ENCODE peak calls at places on chromosomes 6 and 20, in six cellular contexts. One of them, this sample, is unnamed.

GRCh38 chr20:34632870-34633452 is 43.9 kb downstream of the PIGU start:
- DNase-seq in CD8-positive, alpha-beta memory T cell: no peak
- DNase-seq in MM.1S: no peak
- DNase-seq in skeletal muscle cell: no peak
- DNase-seq in lower lobe of right lung: no peak
- DNase-seq in neural progenitor cell: no peak
- DNase-seq in this sample: no peak

GRCh38 chr20:51961964-51962761 is 159.8 kb upstream of the SALL4 start:
- DNase-seq in CD8-positive, alpha-beta memory T cell: no peak
- DNase-seq in MM.1S: no peak
- DNase-seq in skeletal muscle cell: no peak
- DNase-seq in lower lobe of right lung: no peak
- DNase-seq in neural progenitor cell: peak
- DNase-seq in this sample: no peak

GRCh38 chr6:64254558-64254957 is 619.0 kb downstream of the PHF3 start:
- DNase-seq in CD8-positive, alpha-beta memory T cell: no peak
- DNase-seq in MM.1S: no peak
- DNase-seq in skeletal muscle cell: no peak
- DNase-seq in lower lobe of right lung: no peak
- DNase-seq in neural progenitor cell: no peak
- DNase-seq in this sample: no peak

GRCh38 chr20:40682104-40683045 is 6.7 kb downstream of the MAFB start:
- DNase-seq in CD8-positive, alpha-beta memory T cell: no peak
- DNase-seq in MM.1S: no peak
- DNase-seq in skeletal muscle cell: no peak
- DNase-seq in lower lobe of right lung: peak
- DNase-seq in neural progenitor cell: peak
- DNase-seq in this sample: no peak

GRCh38 chr6:33929575-33930288 is 125.9 kb upstream of the MLN start:
- DNase-seq in CD8-positive, alpha-beta memory T cell: no peak
- DNase-seq in MM.1S: no peak
- DNase-seq in skeletal muscle cell: no peak
- DNase-seq in lower lobe of right lung: no peak
- DNase-seq in neural progenitor cell: no peak
- DNase-seq in this sample: no peak

GRCh38 chr6:85041376-85041775 is 277.0 kb upstream of the TBX18 start:
- DNase-seq in CD8-positive, alpha-beta memory T cell: no peak
- DNase-seq in MM.1S: no peak
- DNase-seq in skeletal muscle cell: no peak
- DNase-seq in lower lobe of right lung: no peak
- DNase-seq in neural progenitor cell: no peak
- DNase-seq in this sample: no peak

GRCh38 chr6:13863699-13864155 is 49.4 kb upstream of the MCUR1 start:
- DNase-seq in CD8-positive, alpha-beta memory T cell: no peak
- DNase-seq in MM.1S: no peak
- DNase-seq in skeletal muscle cell: no peak
- DNase-seq in lower lobe of right lung: no peak
- DNase-seq in neural progenitor cell: no peak
- DNase-seq in this sample: no peak

GRCh38 chr6:98823845-98824162 is 10.6 kb upstream of the POU3F2 start:
- DNase-seq in CD8-positive, alpha-beta memory T cell: no peak
- DNase-seq in MM.1S: no peak
- DNase-seq in skeletal muscle cell: no peak
- DNase-seq in lower lobe of right lung: no peak
- DNase-seq in neural progenitor cell: no peak
- DNase-seq in this sample: no peak

GRCh38 chr20:46056970-46057855 is 28.2 kb downstream of the SLC12A5 start:
- DNase-seq in CD8-positive, alpha-beta memory T cell: no peak
- DNase-seq in MM.1S: no peak
- DNase-seq in skeletal muscle cell: no peak
- DNase-seq in lower lobe of right lung: peak
- DNase-seq in neural progenitor cell: peak
- DNase-seq in this sample: no peak

GRCh38 chr20:25216199-25216945 is 20.9 kb downstream of the ENTPD6 start:
- DNase-seq in CD8-positive, alpha-beta memory T cell: no peak
- DNase-seq in MM.1S: no peak
- DNase-seq in skeletal muscle cell: no peak
- DNase-seq in lower lobe of right lung: no peak
- DNase-seq in neural progenitor cell: no peak
- DNase-seq in this sample: no peak

GRCh38 chr6:3825331-3825831 is 23.8 kb upstream of the FAM50B start:
- DNase-seq in CD8-positive, alpha-beta memory T cell: no peak
- DNase-seq in MM.1S: no peak
- DNase-seq in skeletal muscle cell: no peak
- DNase-seq in lower lobe of right lung: peak
- DNase-seq in neural progenitor cell: peak
- DNase-seq in this sample: no peak

GRCh38 chr6:85126448-85127178 is 323.3 kb upstream of the NT5E start:
- DNase-seq in CD8-positive, alpha-beta memory T cell: no peak
- DNase-seq in MM.1S: peak
- DNase-seq in skeletal muscle cell: no peak
- DNase-seq in lower lobe of right lung: peak
- DNase-seq in neural progenitor cell: peak
- DNase-seq in this sample: no peak

GRCh38 chr6:24431045-24431451 is 28.3 kb downstream of the MRS2 start:
- DNase-seq in CD8-positive, alpha-beta memory T cell: peak
- DNase-seq in MM.1S: peak
- DNase-seq in skeletal muscle cell: no peak
- DNase-seq in lower lobe of right lung: no peak
- DNase-seq in neural progenitor cell: peak
- DNase-seq in this sample: no peak

GRCh38 chr20:878511-879307 is 37.4 kb downstream of the ANGPT4 start:
- DNase-seq in CD8-positive, alpha-beta memory T cell: no peak
- DNase-seq in MM.1S: peak
- DNase-seq in skeletal muscle cell: peak
- DNase-seq in lower lobe of right lung: no peak
- DNase-seq in neural progenitor cell: peak
- DNase-seq in this sample: no peak

GRCh38 chr6:53192590-53193232 is 44.1 kb upstream of the GCM1 start:
- DNase-seq in CD8-positive, alpha-beta memory T cell: no peak
- DNase-seq in MM.1S: no peak
- DNase-seq in skeletal muscle cell: no peak
- DNase-seq in lower lobe of right lung: no peak
- DNase-seq in neural progenitor cell: peak
- DNase-seq in this sample: no peak

GRCh38 chr20:49563015-49563980 is 4.6 kb downstream of the PTGIS start:
- DNase-seq in CD8-positive, alpha-beta memory T cell: no peak
- DNase-seq in MM.1S: no peak
- DNase-seq in skeletal muscle cell: no peak
- DNase-seq in lower lobe of right lung: no peak
- DNase-seq in neural progenitor cell: no peak
- DNase-seq in this sample: no peak

GRCh38 chr6:130796313-130796905 is 30.8 kb upstream of the SMLR1 start:
- DNase-seq in CD8-positive, alpha-beta memory T cell: no peak
- DNase-seq in MM.1S: no peak
- DNase-seq in skeletal muscle cell: peak
- DNase-seq in lower lobe of right lung: no peak
- DNase-seq in neural progenitor cell: no peak
- DNase-seq in this sample: no peak

GRCh38 chr6:63615590-63615989 is 20.0 kb upstream of the PHF3 start:
- DNase-seq in CD8-positive, alpha-beta memory T cell: no peak
- DNase-seq in MM.1S: no peak
- DNase-seq in skeletal muscle cell: no peak
- DNase-seq in lower lobe of right lung: no peak
- DNase-seq in neural progenitor cell: no peak
- DNase-seq in this sample: no peak

GRCh38 chr20:50462093-50462685 is 48.0 kb upstream of the PTPN1 start:
- DNase-seq in CD8-positive, alpha-beta memory T cell: no peak
- DNase-seq in MM.1S: no peak
- DNase-seq in skeletal muscle cell: no peak
- DNase-seq in lower lobe of right lung: no peak
- DNase-seq in neural progenitor cell: no peak
- DNase-seq in this sample: no peak

GRCh38 chr6:108591040-108591816 is 30.5 kb downstream of the FOXO3 start:
- DNase-seq in CD8-positive, alpha-beta memory T cell: no peak
- DNase-seq in MM.1S: no peak
- DNase-seq in skeletal muscle cell: no peak
- DNase-seq in lower lobe of right lung: no peak
- DNase-seq in neural progenitor cell: no peak
- DNase-seq in this sample: no peak

GRCh38 chr6:109183109-109183508 is 87.8 kb downstream of the CEP57L1 start:
- DNase-seq in CD8-positive, alpha-beta memory T cell: no peak
- DNase-seq in MM.1S: no peak
- DNase-seq in skeletal muscle cell: no peak
- DNase-seq in lower lobe of right lung: no peak
- DNase-seq in neural progenitor cell: no peak
- DNase-seq in this sample: no peak

GRCh38 chr6:69584536-69584912 is 212.3 kb downstream of the LMBRD1 start:
- DNase-seq in CD8-positive, alpha-beta memory T cell: no peak
- DNase-seq in MM.1S: no peak
- DNase-seq in skeletal muscle cell: peak
- DNase-seq in lower lobe of right lung: no peak
- DNase-seq in neural progenitor cell: no peak
- DNase-seq in this sample: no peak

GRCh38 chr20:19288061-19288460 is 75.6 kb downstream of the SLC24A3 start:
- DNase-seq in CD8-positive, alpha-beta memory T cell: no peak
- DNase-seq in MM.1S: no peak
- DNase-seq in skeletal muscle cell: no peak
- DNase-seq in lower lobe of right lung: no peak
- DNase-seq in neural progenitor cell: no peak
- DNase-seq in this sample: no peak

GRCh38 chr6:18506387-18507017 is 119.4 kb downstream of the RNF144B start:
- DNase-seq in CD8-positive, alpha-beta memory T cell: no peak
- DNase-seq in MM.1S: no peak
- DNase-seq in skeletal muscle cell: no peak
- DNase-seq in lower lobe of right lung: no peak
- DNase-seq in neural progenitor cell: peak
- DNase-seq in this sample: no peak

DNA sequence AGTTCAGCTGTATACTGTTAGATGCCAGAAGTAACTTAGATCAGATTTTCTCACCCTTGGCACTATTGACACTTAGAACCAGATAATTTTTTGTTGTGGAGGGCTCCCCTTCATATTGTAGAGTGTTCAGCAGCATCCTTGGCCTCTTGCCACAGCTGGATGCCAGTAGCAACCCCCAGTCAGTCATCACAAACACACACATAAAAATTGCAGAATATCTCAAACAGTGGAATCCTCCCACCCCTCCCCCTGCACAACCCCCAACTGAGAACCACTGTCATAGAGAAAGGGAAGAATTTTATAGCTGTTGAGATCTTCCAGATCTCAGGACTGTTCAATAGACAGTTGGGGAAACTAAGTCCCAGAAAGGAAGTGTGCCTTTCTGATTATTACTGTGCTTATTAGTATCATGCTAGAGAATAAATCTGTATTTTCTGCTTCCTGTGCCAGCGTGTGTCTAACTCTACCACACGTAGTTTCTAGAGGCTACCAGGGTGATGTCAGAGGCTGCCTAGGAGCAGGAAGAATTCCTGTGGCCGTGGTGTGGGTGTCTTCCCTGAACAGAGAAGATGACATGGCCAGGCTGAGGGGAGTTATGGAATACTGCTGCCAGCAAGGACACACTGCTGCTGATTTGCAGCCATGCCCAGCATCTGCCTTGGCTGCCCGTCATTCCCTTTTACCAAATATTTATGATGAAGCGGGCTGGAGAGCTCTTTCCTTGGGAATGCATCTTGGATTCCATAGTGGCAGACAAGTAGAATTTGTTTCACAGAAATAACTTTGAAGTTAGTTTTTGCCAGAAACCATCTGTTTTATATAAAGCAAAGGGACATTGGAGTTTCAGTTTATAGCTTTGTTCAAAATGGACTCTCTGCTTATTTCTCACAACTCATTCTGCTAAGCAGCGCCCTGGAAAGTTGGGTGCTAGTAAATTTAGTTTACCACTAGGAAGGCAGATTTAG is 81.0 kb upstream of the VSTM2L start:
- DNase-seq in CD8-positive, alpha-beta memory T cell: no peak
- DNase-seq in MM.1S: no peak
- DNase-seq in skeletal muscle cell: peak
- DNase-seq in lower lobe of right lung: no peak
- DNase-seq in neural progenitor cell: no peak
- DNase-seq in this sample: no peak
- H3K4me3 ChIP-seq in CD8-positive, alpha-beta memory T cell: no peak
- H3K4me3 ChIP-seq in MM.1S: no peak
- H3K4me3 ChIP-seq in skeletal muscle cell: no peak
- H3K4me3 ChIP-seq in lower lobe of right lung: no peak
- H3K4me3 ChIP-seq in neural progenitor cell: no peak
- H3K4me3 ChIP-seq in this sample: no peak

GRCh38 chr6:132733814-132734213 is 20.0 kb upstream of the VNN1 start:
- DNase-seq in CD8-positive, alpha-beta memory T cell: no peak
- DNase-seq in MM.1S: no peak
- DNase-seq in skeletal muscle cell: no peak
- DNase-seq in lower lobe of right lung: no peak
- DNase-seq in neural progenitor cell: no peak
- DNase-seq in this sample: no peak
- H3K4me3 ChIP-seq in CD8-positive, alpha-beta memory T cell: no peak
- H3K4me3 ChIP-seq in MM.1S: no peak
- H3K4me3 ChIP-seq in skeletal muscle cell: no peak
- H3K4me3 ChIP-seq in lower lobe of right lung: no peak
- H3K4me3 ChIP-seq in neural progenitor cell: no peak
- H3K4me3 ChIP-seq in this sample: no peak

GRCh38 chr20:44355503-44356352 is at the start of gene HNF4A:
- DNase-seq in CD8-positive, alpha-beta memory T cell: no peak
- DNase-seq in MM.1S: no peak
- DNase-seq in skeletal muscle cell: no peak
- DNase-seq in lower lobe of right lung: no peak
- DNase-seq in neural progenitor cell: no peak
- DNase-seq in this sample: no peak

GRCh38 chr20:44356353-44356723 is 839 bp downstream of the HNF4A start:
- DNase-seq in CD8-positive, alpha-beta memory T cell: no peak
- DNase-seq in MM.1S: no peak
- DNase-seq in skeletal muscle cell: no peak
- DNase-seq in lower lobe of right lung: no peak
- DNase-seq in neural progenitor cell: no peak
- DNase-seq in this sample: no peak

GRCh38 chr20:44357555-44358130 is 2.1 kb downstream of the HNF4A start:
- DNase-seq in CD8-positive, alpha-beta memory T cell: no peak
- DNase-seq in MM.1S: no peak
- DNase-seq in skeletal muscle cell: no peak
- DNase-seq in lower lobe of right lung: no peak
- DNase-seq in neural progenitor cell: no peak
- DNase-seq in this sample: no peak

GRCh38 chr20:44358776-44359175 is 3.3 kb downstream of the HNF4A start:
- DNase-seq in CD8-positive, alpha-beta memory T cell: no peak
- DNase-seq in MM.1S: no peak
- DNase-seq in skeletal muscle cell: no peak
- DNase-seq in lower lobe of right lung: no peak
- DNase-seq in neural progenitor cell: no peak
- DNase-seq in this sample: no peak

DNA sequence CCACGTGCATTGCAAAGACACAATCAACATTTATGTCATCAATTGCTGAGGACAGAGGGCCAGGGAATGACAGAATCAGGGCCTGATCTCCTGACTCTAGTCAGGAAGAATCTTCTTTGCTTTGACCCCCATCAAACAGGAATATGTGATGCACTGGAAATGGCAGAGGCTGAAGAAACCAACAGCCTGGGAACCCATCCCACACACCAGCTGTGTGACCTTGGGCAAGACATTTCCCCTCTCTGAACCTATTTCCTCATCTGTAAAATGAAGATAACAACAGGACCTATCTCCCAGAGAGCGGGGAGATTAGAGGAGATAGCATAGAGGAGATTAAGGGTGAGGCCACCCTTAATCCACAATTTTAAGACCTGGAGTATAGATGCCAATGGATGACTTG is 1.5 kb downstream of the HNF4A start:
- DNase-seq in CD8-positive, alpha-beta memory T cell: no peak
- DNase-seq in MM.1S: no peak
- DNase-seq in skeletal muscle cell: no peak
- DNase-seq in lower lobe of right lung: no peak
- DNase-seq in neural progenitor cell: no peak
- DNase-seq in this sample: no peak
- H3K4me3 ChIP-seq in CD8-positive, alpha-beta memory T cell: no peak
- H3K4me3 ChIP-seq in MM.1S: no peak
- H3K4me3 ChIP-seq in skeletal muscle cell: no peak
- H3K4me3 ChIP-seq in lower lobe of right lung: no peak
- H3K4me3 ChIP-seq in neural progenitor cell: no peak
- H3K4me3 ChIP-seq in this sample: no peak

GRCh38 chr20:5116875-5117274 is 2.9 kb downstream of the PCNA start:
- DNase-seq in CD8-positive, alpha-beta memory T cell: no peak
- DNase-seq in MM.1S: no peak
- DNase-seq in skeletal muscle cell: no peak
- DNase-seq in lower lobe of right lung: no peak
- DNase-seq in neural progenitor cell: no peak
- DNase-seq in this sample: no peak
- H3K4me3 ChIP-seq in CD8-positive, alpha-beta memory T cell: no peak
- H3K4me3 ChIP-seq in MM.1S: peak
- H3K4me3 ChIP-seq in skeletal muscle cell: no peak
- H3K4me3 ChIP-seq in lower lobe of right lung: no peak
- H3K4me3 ChIP-seq in neural progenitor cell: peak
- H3K4me3 ChIP-seq in this sample: peak